ENCODE peak calls at places on chromosomes 1 and 21, in four cellular contexts. D is activated T-helper 2 cell treated with anti-CD3 and anti-CD28 coated beads, Interferon-gamma antibody, Interleukin-2, Interleukin-4, amounts not matched to agents 10 μg/mL and 5 μg/mL and 100 μg/mL, durations not matched to agents 14 hours and 24 hours and 36 hours; U is NCI-H1092 treated with DMSO at 0.1 percent for 48 hours; L is GM06990. X is an unnamed sample.

GRCh38 chr1:186283374-186283773 is 91.7 kb downstream of the TPR start:
- DNase-seq in L (no peak), D (no peak), U (no peak), X (no peak)

GRCh38 chr21:31455506-31455905 is 111.4 kb upstream of the TIAM1 start:
- DNase-seq in U (no peak), L (no peak), D (no peak), X (no peak)

GRCh38 chr1:10295471-10296085 is 85.2 kb downstream of the KIF1B start:
- DNase-seq in U (no peak), L (no peak), D (no peak), X (no peak)

GRCh38 chr1:202349263-202349928 is 897 bp downstream of the PPP1R12B start:
- DNase-seq in U (no peak), L (no peak), D (no peak), X (no peak)

GRCh38 chr1:39816431-39817090 is 27.9 kb upstream of the BMP8B start:
- DNase-seq in D (peak), L (peak), U (no peak), X (peak)

GRCh38 chr1:40341509-40342380 is 24.7 kb upstream of the COL9A2 start:
- DNase-seq in L (peak), U (no peak), D (no peak), X (no peak)

GRCh38 chr1:50993645-50994044 is 23.6 kb downstream of the CDKN2C start:
- DNase-seq in L (no peak), U (no peak), D (no peak), X (no peak)

GRCh38 chr1:201385299-201385891 is 7.9 kb upstream of the TNNT2 start:
- DNase-seq in U (peak), D (peak), L (no peak), X (no peak)

GRCh38 chr1:55204997-55205396 is 10.2 kb downstream of the USP24 start:
- DNase-seq in D (no peak), U (no peak), L (peak), X (no peak)

GRCh38 chr1:181506563-181507353 is 23.4 kb downstream of the CACNA1E start:
- DNase-seq in L (no peak), U (no peak), D (no peak), X (no peak)

GRCh38 chr1:201562257-201562656 is 23.3 kb downstream of the NAV1 start:
- DNase-seq in L (no peak), U (no peak), D (no peak), X (no peak)

GRCh38 chr1:5685446-5686040 is 306.7 kb downstream of the NPHP4 start:
- DNase-seq in L (no peak), D (no peak), U (no peak), X (no peak)

GRCh38 chr21:24046816-24047443 is 1560.4 kb downstream of the MRPL39 start:
- DNase-seq in U (no peak), D (no peak), L (no peak), X (no peak)

GRCh38 chr1:162285149-162285561 is 91.5 kb downstream of the SPATA46 start:
- DNase-seq in U (peak), L (no peak), D (no peak), X (no peak)

GRCh38 chr1:160143695-160144094 is 7.7 kb upstream of the ATP1A4 start:
- DNase-seq in U (no peak), L (no peak), D (no peak), X (no peak)

GRCh38 chr1:159983681-159984080 is 29.6 kb upstream of the SLAMF9 start:
- DNase-seq in D (no peak), U (no peak), L (no peak), X (no peak)

GRCh38 chr21:45366931-45367401 is 38.0 kb upstream of the COL18A1 start:
- DNase-seq in L (no peak), D (no peak), U (no peak), X (no peak)

GRCh38 chr21:37984416-37984815 is 68.2 kb upstream of the KCNJ6 start:
- DNase-seq in D (no peak), U (no peak), L (no peak), X (no peak)

X was measured in NCI-H2171.